ENCODE peak calls at places on chromosomes 16 and 17, in eight cellular contexts. K, O, Y, A, J, N, B and F are unnamed samples.

GRCh38 chr16:29915590-29916247 is 10.3 kb downstream of the KCTD13 start:
- DNase-seq in K (no peak), O (peak), Y (no peak), A (no peak), J (no peak), N (no peak), B (no peak), F (peak)

GRCh38 chr17:76078859-76079576 is at the start of gene ZACN:
- DNase-seq in K (no peak), O (no peak), Y (no peak), A (no peak), J (no peak), N (no peak), B (no peak), F (no peak)

GRCh38 chr16:27025581-27025980 is 41.1 kb upstream of the C16orf82 start:
- DNase-seq in K (no peak), O (no peak), Y (no peak), A (no peak), J (no peak), N (no peak), B (no peak), F (no peak)

GRCh38 chr16:4407543-4408322 is 8.7 kb downstream of the CORO7 start:
- DNase-seq in K (no peak), O (peak), Y (no peak), A (no peak), J (peak), N (no peak), B (no peak), F (peak)

GRCh38 chr16:86734559-86735480 is 156.5 kb downstream of the FOXL1 start:
- DNase-seq in K (no peak), O (no peak), Y (no peak), A (no peak), J (no peak), N (no peak), B (no peak), F (no peak)

GRCh38 chr16:17414421-17414820 is 56.3 kb downstream of the XYLT1 start:
- DNase-seq in K (peak), O (no peak), Y (no peak), A (no peak), J (no peak), N (no peak), B (no peak), F (no peak)

GRCh38 chr16:89712476-89712805 is 8.3 kb downstream of the VPS9D1 start:
- DNase-seq in K (no peak), O (peak), Y (no peak), A (no peak), J (no peak), N (no peak), B (no peak), F (peak)

GRCh38 chr16:2450535-2450934 is 9.4 kb upstream of the TEDC2 start:
- DNase-seq in K (no peak), O (no peak), Y (peak), A (no peak), J (no peak), N (no peak), B (no peak), F (no peak)

GRCh38 chr16:65728172-65728571 is 606.3 kb upstream of the CDH11 start:
- DNase-seq in K (no peak), O (peak), Y (no peak), A (no peak), J (no peak), N (peak), B (no peak), F (no peak)

GRCh38 chr16:55672471-55672870 is 16.7 kb downstream of the SLC6A2 start:
- DNase-seq in K (no peak), O (no peak), Y (no peak), A (no peak), J (no peak), N (no peak), B (no peak), F (peak)

GRCh38 chr17:4566785-4567184 is 6.4 kb upstream of the GGT6 start:
- DNase-seq in K (peak), O (peak), Y (no peak), A (no peak), J (no peak), N (peak), B (no peak), F (peak)

GRCh38 chr17:57902800-57903759 is 52.1 kb downstream of the CUEDC1 start:
- DNase-seq in K (peak), O (peak), Y (peak), A (peak), J (peak), N (no peak), B (peak), F (peak)

GRCh38 chr17:71970312-71970711 is 150.5 kb upstream of the SOX9 start:
- DNase-seq in K (no peak), O (peak), Y (no peak), A (no peak), J (no peak), N (no peak), B (no peak), F (no peak)

GRCh38 chr16:57235128-57236092 is 9.6 kb upstream of the ARL2BP start:
- DNase-seq in K (no peak), O (peak), Y (no peak), A (no peak), J (no peak), N (peak), B (no peak), F (peak)

GRCh38 chr17:63987616-63988478 is 10.3 kb upstream of the PRR29 start:
- DNase-seq in K (no peak), O (no peak), Y (no peak), A (no peak), J (peak), N (no peak), B (no peak), F (no peak)

GRCh38 chr16:84272740-84273320 is 21.8 kb upstream of the WFDC1 start:
- DNase-seq in K (no peak), O (no peak), Y (no peak), A (no peak), J (no peak), N (no peak), B (no peak), F (no peak)
- TF ChIP-seq CTCF in K (no peak), O (no peak), Y (no peak), A (no peak), J (no peak), N (no peak), B (no peak), F (no peak)

GRCh38 chr16:20253825-20254224 is 73.5 kb downstream of the GP2 start:
- DNase-seq in K (no peak), O (no peak), Y (no peak), A (no peak), J (no peak), N (no peak), B (no peak), F (no peak)

GRCh38 chr16:20259549-20259948 is 67.8 kb downstream of the GP2 start:
- DNase-seq in K (no peak), O (no peak), Y (no peak), A (no peak), J (no peak), N (no peak), B (no peak), F (no peak)

GRCh38 chr16:20260215-20261009 is 66.9 kb downstream of the GP2 start:
- DNase-seq in K (no peak), O (no peak), Y (no peak), A (no peak), J (no peak), N (no peak), B (no peak), F (no peak)

GRCh38 chr16:20257234-20257633 is 70.1 kb downstream of the GP2 start:
- DNase-seq in K (no peak), O (no peak), Y (no peak), A (no peak), J (no peak), N (no peak), B (no peak), F (no peak)

DNA sequence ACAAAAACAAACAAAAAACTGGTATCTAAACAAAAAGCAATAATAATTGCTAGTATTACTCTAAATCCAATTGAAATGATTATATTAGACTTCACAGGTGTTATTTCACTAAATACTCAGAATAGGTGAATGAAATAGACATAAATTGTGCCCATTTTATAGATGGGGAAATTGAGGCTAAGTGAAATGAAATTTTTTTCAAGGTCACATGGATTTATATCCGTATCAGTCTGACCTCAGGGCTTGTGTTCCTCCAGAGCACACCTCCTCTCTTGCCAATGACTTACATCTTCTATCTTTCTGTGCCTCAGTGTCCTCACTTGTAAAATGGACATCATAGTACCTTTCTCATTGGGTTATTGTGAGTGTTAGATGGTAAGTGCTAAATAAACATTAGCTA is 72.3 kb downstream of the GP2 start:
- DNase-seq in K (no peak), O (no peak), Y (no peak), A (no peak), J (no peak), N (no peak), B (no peak), F (no peak)
- H3K4me3 ChIP-seq in K (no peak), O (no peak), Y (no peak), A (no peak), J (no peak), N (no peak), B (no peak), F (no peak)

GRCh38 chr17:37234106-37234505 is 141.7 kb upstream of the C17orf78 start:
- DNase-seq in K (no peak), O (peak), Y (no peak), A (no peak), J (no peak), N (no peak), B (no peak), F (no peak)

GRCh38 chr17:37240381-37240780 is 135.4 kb upstream of the C17orf78 start:
- DNase-seq in K (no peak), O (no peak), Y (no peak), A (no peak), J (no peak), N (no peak), B (no peak), F (no peak)

DNA sequence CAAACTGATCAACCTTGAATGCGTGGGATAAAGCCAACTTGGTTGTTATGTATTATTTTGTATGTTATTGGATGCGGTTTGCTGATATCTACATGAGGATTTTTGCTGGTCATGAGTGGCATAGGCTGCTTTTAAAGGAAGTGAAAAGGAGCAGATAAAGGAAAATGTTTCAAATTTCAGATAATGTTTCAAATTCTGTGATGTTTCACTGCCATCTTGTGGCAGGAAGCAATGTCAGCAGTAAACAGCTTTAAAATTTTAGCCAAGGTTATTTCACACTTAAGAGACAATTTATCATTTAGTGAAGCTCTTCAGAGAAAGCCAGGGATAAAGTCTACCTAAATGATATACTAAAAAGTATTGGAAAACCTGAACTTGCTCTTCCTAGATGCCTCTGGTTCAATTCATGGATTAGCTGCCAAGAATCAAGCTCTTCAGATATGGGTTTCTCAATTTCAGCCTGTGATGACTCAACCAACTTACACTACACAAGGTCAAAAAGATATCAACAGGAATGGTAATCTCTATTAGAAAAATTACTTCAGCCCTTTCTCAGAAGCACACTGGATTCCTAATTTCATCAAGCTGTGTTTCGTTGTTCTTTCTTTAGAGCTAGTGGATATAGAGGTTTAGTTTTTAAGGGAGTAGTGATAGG is 136.0 kb upstream of the C17orf78 start:
- DNase-seq in K (no peak), O (peak), Y (no peak), A (no peak), J (no peak), N (no peak), B (no peak), F (peak)
- TF ChIP-seq CTCF in K (peak), O (peak), Y (peak), A (peak), J (peak), N (peak), B (peak), F (peak)

DNA sequence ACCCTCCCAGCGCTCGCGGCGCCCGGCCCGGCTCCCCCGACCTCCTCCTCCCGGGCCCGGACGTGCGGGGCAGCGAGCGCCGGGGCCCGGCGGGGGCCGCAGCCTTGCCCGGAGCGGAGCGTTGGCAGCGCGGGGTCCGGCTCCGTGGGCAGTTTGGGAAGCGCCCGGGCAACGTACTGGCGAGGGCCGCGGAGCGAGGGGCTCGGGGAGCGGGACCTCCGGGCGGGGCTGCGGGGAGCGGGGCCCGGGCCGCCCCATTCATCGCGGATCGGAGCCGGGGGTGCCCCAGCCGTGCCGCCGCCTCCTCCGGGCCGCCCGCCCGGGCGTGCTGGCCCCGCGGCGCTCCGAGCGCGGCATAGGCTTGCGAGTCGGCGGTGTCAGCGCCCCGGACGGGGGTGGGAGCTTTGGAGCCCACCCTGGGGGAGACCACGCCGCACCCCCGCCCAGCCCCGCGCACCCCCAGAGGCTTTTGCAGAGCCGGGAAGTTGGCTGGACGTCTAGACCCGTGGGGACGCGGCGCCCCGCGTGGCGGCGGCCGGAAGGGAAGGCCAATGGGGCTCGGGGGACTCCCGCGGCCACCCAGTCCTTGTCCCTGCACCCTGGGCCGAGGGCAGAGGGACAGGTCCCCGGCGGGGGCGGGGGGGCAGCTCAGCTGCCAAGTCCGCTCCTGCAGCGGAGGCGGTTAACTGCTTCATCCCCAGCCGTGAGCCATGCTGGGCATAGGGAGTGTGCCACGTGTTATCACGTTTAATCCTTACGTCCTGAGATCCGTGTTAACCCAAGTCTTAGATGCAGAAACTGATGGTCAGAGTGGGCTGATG is 852 bp downstream of the ZNF469 start:
- DNase-seq in K (no peak), O (peak), Y (peak), A (no peak), J (peak), N (peak), B (peak), F (peak)
- H3K4me3 ChIP-seq in K (peak), O (peak), Y (peak), A (peak), J (peak), N (peak), B (peak), F (peak)

GRCh38 chr17:68840073-68840472 is 115.1 kb downstream of the ABCA8 start:
- DNase-seq in K (no peak), O (no peak), Y (no peak), A (no peak), J (no peak), N (no peak), B (peak), F (no peak)
- TF ChIP-seq CTCF in K (no peak), O (no peak), Y (no peak), A (no peak), J (no peak), N (no peak), B (no peak), F (no peak)

DNA sequence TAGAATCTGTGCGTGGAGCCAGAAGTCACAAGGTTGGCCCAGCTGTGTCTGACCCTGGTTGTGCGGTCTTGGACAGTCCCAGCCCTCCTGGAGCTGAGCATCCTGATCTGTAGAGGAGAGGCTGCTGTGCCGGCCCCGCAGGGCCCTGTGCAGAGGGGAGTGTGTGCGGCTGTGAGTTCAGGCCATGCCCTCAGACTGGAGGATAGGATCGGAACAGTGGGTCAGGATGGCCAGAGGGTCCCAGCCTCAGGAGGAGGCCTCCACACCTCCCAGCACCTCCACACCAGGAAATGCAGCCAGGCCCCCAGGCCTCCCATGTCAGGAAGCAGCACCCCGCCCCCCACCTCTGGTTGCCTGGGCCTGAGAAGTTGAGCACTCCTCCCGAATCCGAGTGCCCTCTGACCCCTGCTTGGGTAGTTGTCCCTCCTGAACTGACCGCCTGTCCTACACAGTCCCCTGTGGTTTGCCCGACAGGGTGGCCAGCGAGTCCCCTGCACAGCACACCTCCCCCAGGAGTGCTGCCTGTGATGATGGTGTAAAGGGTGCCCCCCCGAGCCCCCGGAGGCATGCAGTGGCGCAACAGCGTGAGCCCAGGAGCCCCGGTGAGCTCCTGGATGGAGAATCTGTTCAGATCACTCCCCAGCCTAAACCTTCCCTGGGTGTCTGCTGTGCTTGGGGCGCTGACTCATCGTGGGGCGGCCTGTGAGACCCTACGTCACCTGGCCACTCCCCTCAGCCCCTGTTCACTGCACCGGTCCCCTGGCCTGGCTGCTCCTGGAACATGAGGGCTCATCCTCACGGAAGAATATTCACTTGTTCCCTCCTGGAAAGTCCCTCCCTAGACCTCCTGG is 285.2 kb downstream of the SEC14L1 start:
- DNase-seq in K (no peak), O (peak), Y (no peak), A (no peak), J (peak), N (no peak), B (no peak), F (peak)
- H3K4me3 ChIP-seq in K (no peak), O (peak), Y (no peak), A (no peak), J (no peak), N (no peak), B (no peak), F (no peak)

GRCh38 chr16:13969711-13970110 is 49.8 kb downstream of the ERCC4 start:
- DNase-seq in K (no peak), O (no peak), Y (no peak), A (no peak), J (no peak), N (no peak), B (no peak), F (no peak)

GRCh38 chr16:13970708-13971422 is 50.9 kb downstream of the ERCC4 start:
- DNase-seq in K (no peak), O (no peak), Y (no peak), A (no peak), J (no peak), N (no peak), B (no peak), F (no peak)

GRCh38 chr16:13973321-13974023 is 53.5 kb downstream of the ERCC4 start:
- DNase-seq in K (no peak), O (no peak), Y (no peak), A (no peak), J (no peak), N (no peak), B (no peak), F (no peak)

GRCh38 chr16:13968835-13969234 is 48.9 kb downstream of the ERCC4 start:
- DNase-seq in K (no peak), O (no peak), Y (no peak), A (no peak), J (no peak), N (peak), B (no peak), F (no peak)
- TF ChIP-seq CTCF in K (no peak), O (no peak), Y (no peak), A (no peak), J (no peak), N (no peak), B (no peak), F (no peak)

GRCh38 chr17:27338536-27338985 is 44.6 kb downstream of the WSB1 start:
- DNase-seq in K (no peak), O (no peak), Y (no peak), A (no peak), J (no peak), N (no peak), B (no peak), F (no peak)
- H3K4me3 ChIP-seq in K (no peak), O (no peak), Y (no peak), A (no peak), J (no peak), N (no peak), B (no peak), F (no peak)

GRCh38 chr17:67862614-67863217 is 37.4 kb downstream of the BPTF start:
- DNase-seq in K (no peak), O (no peak), Y (no peak), A (no peak), J (no peak), N (no peak), B (no peak), F (no peak)
- TF ChIP-seq CTCF in K (no peak), O (no peak), Y (no peak), A (no peak), J (no peak), N (peak), B (no peak), F (no peak)